ENCODE peak calls at places on chromosomes 16 and 17, in six cellular contexts. G, E, K, B, H and W are unnamed samples. For H3K4me1, the result is how much of the 10 kb centered on the place peaks cover.

GRCh38 chr17:31511176-31511540 is 119.7 kb downstream of the RAB11FIP4 start:
- DNase-seq in H (peak), K (peak), G (peak), B (no peak), E (no peak), W (no peak)

GRCh38 chr16:78444-79145 is 570 bp downstream of the MPG start:
- DNase-seq in E (no peak), G (no peak), K (peak), B (no peak), H (peak), W (no peak)

GRCh38 chr16:12160815-12161550 is 184.4 kb downstream of the SNX29 start:
- DNase-seq in B (peak), K (no peak), E (no peak), H (no peak), G (no peak), W (no peak)

GRCh38 chr17:58329808-58330543 is 1.4 kb upstream of the TSPOAP1 start:
- DNase-seq in K (peak), H (no peak), E (no peak), G (no peak), B (no peak), W (peak)

GRCh38 chr16:27355610-27356009 is 41.8 kb downstream of the IL4R start:
- DNase-seq in H (no peak), G (peak), B (no peak), K (peak), E (peak), W (peak)

GRCh38 chr17:76479515-76480048 is 12.2 kb downstream of the AANAT start:
- DNase-seq in B (no peak), E (no peak), G (no peak), K (no peak), H (no peak), W (no peak)

GRCh38 chr17:78674595-78675315 is 97.6 kb upstream of the DNAH17 start:
- DNase-seq in G (no peak), B (no peak), H (no peak), K (no peak), E (no peak), W (no peak)

GRCh38 chr16:21663889-21664647 is at the start of gene OTOA:
- DNase-seq in E (no peak), H (peak), B (no peak), K (no peak), G (no peak), W (no peak)

GRCh38 chr17:57612202-57613071 is 132.7 kb downstream of the CCDC182 start:
- DNase-seq in H (peak), B (no peak), G (no peak), E (no peak), K (no peak), W (no peak)

GRCh38 chr16:30984669-30985400 is at the start of gene HSD3B7:
- DNase-seq in K (peak), H (peak), G (peak), E (peak), B (peak), W (peak)
- H3K4me1 ChIP-seq in K (under half), H (under half), G (under half), E (under half), B (under half), W (under half)

GRCh38 chr17:81833921-81834830 is 674 bp downstream of the PPP1R27 start:
- DNase-seq in G (no peak), K (no peak), B (no peak), E (no peak), H (no peak), W (no peak)
- H3K4me1 ChIP-seq in G (under half), K (under half), B (under half), E (under half), H (under half), W (under half)

GRCh38 chr17:75439287-75439686 is 17.1 kb upstream of the TMEM94 start:
- DNase-seq in E (no peak), B (no peak), H (no peak), G (no peak), K (no peak), W (no peak)
- H3K4me1 ChIP-seq in E (under half), B (under half), H (under half), G (under half), K (under half), W (under half)

GRCh38 chr16:84738255-84739038 is 38.6 kb downstream of the USP10 start:
- DNase-seq in H (peak), E (peak), G (peak), B (peak), K (peak), W (peak)

GRCh38 chr16:84739349-84740124 is 39.7 kb downstream of the USP10 start:
- DNase-seq in B (no peak), E (no peak), K (no peak), G (no peak), H (peak), W (no peak)

GRCh38 chr16:84735846-84736586 is 36.2 kb downstream of the USP10 start:
- DNase-seq in E (no peak), B (peak), H (no peak), G (peak), K (peak), W (peak)

GRCh38 chr16:84737658-84738057 is 37.9 kb downstream of the USP10 start:
- DNase-seq in B (no peak), K (peak), H (no peak), G (peak), E (no peak), W (peak)

GRCh38 chr16:84737192-84737591 is 37.4 kb downstream of the USP10 start:
- DNase-seq in G (no peak), K (no peak), H (no peak), B (no peak), E (no peak), W (no peak)
- H3K4me1 ChIP-seq in G (half or more), K (under half), H (under half), B (under half), E (half or more), W (half or more)

GRCh38 chr17:27568811-27569210 is 62.2 kb upstream of the LGALS9 start:
- DNase-seq in G (no peak), K (no peak), B (no peak), H (peak), E (no peak), W (no peak)
- H3K4me1 ChIP-seq in G (under half), K (under half), B (under half), H (under half), E (under half), W (under half)

GRCh38 chr17:27232328-27232727 is 61.6 kb upstream of the WSB1 start:
- DNase-seq in H (peak), G (no peak), B (no peak), K (no peak), E (no peak), W (no peak)

GRCh38 chr17:27230996-27231395 is 62.9 kb upstream of the WSB1 start:
- DNase-seq in G (no peak), B (no peak), H (peak), K (no peak), E (no peak), W (no peak)

GRCh38 chr17:27233059-27233458 is 60.9 kb upstream of the WSB1 start:
- DNase-seq in E (no peak), H (no peak), K (no peak), B (no peak), G (no peak), W (no peak)

GRCh38 chr17:27236710-27237315 is 57.1 kb upstream of the WSB1 start:
- DNase-seq in B (peak), H (peak), K (no peak), G (peak), E (peak), W (no peak)

DNA sequence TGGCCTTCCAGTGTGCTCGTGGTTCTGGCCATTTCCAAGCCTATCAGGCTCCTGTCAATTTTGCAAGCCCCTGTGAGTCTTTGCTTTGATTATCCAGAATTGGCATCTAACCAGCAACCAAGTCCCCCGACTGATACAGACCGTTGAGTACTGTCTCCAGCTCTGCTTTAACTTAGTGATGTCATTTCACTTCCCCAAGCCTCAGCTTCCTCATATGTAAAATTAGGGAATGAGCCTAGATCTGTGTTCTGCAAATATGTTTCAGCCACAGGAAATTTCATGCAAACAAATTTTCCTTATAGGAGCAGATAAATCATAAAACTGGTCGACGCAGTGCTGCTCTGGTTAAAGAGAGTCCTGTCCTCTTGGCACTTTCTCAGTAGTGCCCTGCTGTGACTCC is 60.1 kb upstream of the WSB1 start:
- DNase-seq in G (no peak), H (no peak), K (no peak), E (no peak), B (no peak), W (no peak)
- H3K4me1 ChIP-seq in G (under half), H (under half), K (under half), E (under half), B (under half), W (under half)